ENCODE peak calls at places on chromosomes 4 and X, in eight cellular contexts. I is SK-N-SH, Q is PC-3, J is choroid plexus epithelial cell, V is BJ, N is H9, T is IMR-90, H is astrocyte of the spinal cord. X is an unnamed sample.

GRCh38 chr4:70802923-70803605 is 36.6 kb downstream of the GRSF1 start:
- DNase-seq in V (no peak), H (no peak), J (no peak), T (peak), I (no peak), N (no peak), Q (peak), X (no peak)

GRCh38 chr4:71473541-71474240 is 134.9 kb downstream of the SLC4A4 start:
- DNase-seq in T (no peak), I (no peak), N (no peak), J (no peak), Q (no peak), H (peak), V (no peak), X (no peak)

GRCh38 chrX:155065035-155065734 is 5.8 kb downstream of the CMC4 start:
- DNase-seq in J (peak), H (peak), V (no peak), I (no peak), T (peak), Q (peak), N (no peak), X (peak)

GRCh38 chr4:41718907-41719306 is 29.6 kb downstream of the PHOX2B start:
- DNase-seq in J (peak), Q (peak), T (peak), V (no peak), N (no peak), H (peak), I (no peak), X (peak)

GRCh38 chrX:134949271-134949670 is 41.5 kb upstream of the SMIM10 start:
- DNase-seq in I (no peak), N (no peak), V (no peak), J (peak), H (no peak), T (peak), Q (peak), X (peak)

GRCh38 chr4:159396151-159396550 is 293.3 kb downstream of the RAPGEF2 start:
- DNase-seq in I (no peak), V (no peak), Q (no peak), T (no peak), H (no peak), J (no peak), N (no peak), X (no peak)

GRCh38 chr4:84089652-84090437 is 409.2 kb downstream of the NKX6-1 start:
- DNase-seq in V (no peak), J (no peak), N (no peak), Q (no peak), I (no peak), T (no peak), H (no peak), X (no peak)

GRCh38 chr4:86048426-86048825 is 311.4 kb downstream of the MAPK10 start:
- DNase-seq in V (peak), H (peak), N (no peak), J (no peak), Q (peak), I (no peak), T (peak), X (peak)

GRCh38 chr4:112284662-112285411 is 867 bp downstream of the TIFA start:
- DNase-seq in T (peak), I (peak), J (peak), V (no peak), N (no peak), Q (peak), H (peak), X (no peak)

GRCh38 chr4:126250006-126250405 is 935.3 kb downstream of the FAT4 start:
- DNase-seq in I (no peak), V (no peak), J (no peak), H (no peak), Q (no peak), N (no peak), T (no peak), X (no peak)

GRCh38 chrX:103792916-103793540 is 16.4 kb downstream of the PLP1 start:
- DNase-seq in H (peak), J (peak), I (no peak), N (no peak), T (peak), V (peak), Q (peak), X (peak)

GRCh38 chr4:155478336-155478825 is 101.6 kb upstream of the MAP9 start:
- DNase-seq in J (peak), V (no peak), T (peak), H (no peak), N (no peak), I (no peak), Q (peak), X (no peak)

GRCh38 chrX:72296991-72297390 is 8.7 kb downstream of the CITED1 start:
- DNase-seq in N (no peak), I (no peak), T (no peak), Q (no peak), H (no peak), V (no peak), J (no peak), X (no peak)

GRCh38 chr4:142331132-142331531 is 515.0 kb downstream of the INPP4B start:
- DNase-seq in H (no peak), J (peak), Q (no peak), N (no peak), V (no peak), I (no peak), T (no peak), X (peak)

GRCh38 chrX:153598541-153599191 is at the start of gene CCNQ:
- DNase-seq in I (peak), H (peak), Q (peak), V (no peak), T (peak), J (peak), N (peak), X (peak)

GRCh38 chr4:128512767-128513322 is 225.2 kb upstream of the PGRMC2 start:
- DNase-seq in Q (no peak), I (no peak), N (no peak), V (no peak), J (peak), T (no peak), H (no peak), X (peak)

GRCh38 chrX:51148848-51149247 is 183.8 kb upstream of the NUDT10 start:
- DNase-seq in T (no peak), J (no peak), Q (peak), N (peak), V (no peak), H (no peak), I (no peak), X (no peak)

GRCh38 chrX:1072637-1073377 is 139.6 kb downstream of the CRLF2 start:
- DNase-seq in N (peak), J (no peak), I (no peak), V (no peak), Q (no peak), T (no peak), H (no peak), X (no peak)

GRCh38 chr4:138449938-138450337 is 207.8 kb upstream of the SLC7A11 start:
- DNase-seq in H (no peak), Q (no peak), T (no peak), J (peak), I (peak), N (no peak), V (no peak), X (no peak)

GRCh38 chr4:151668687-151669402 is 92.0 kb downstream of the GATB start:
- DNase-seq in J (no peak), Q (no peak), I (no peak), H (no peak), N (no peak), V (no peak), T (peak), X (peak)

GRCh38 chrX:69068295-69069085 is 96.8 kb downstream of the PJA1 start:
- DNase-seq in N (no peak), Q (no peak), H (no peak), I (peak), J (no peak), V (no peak), T (no peak), X (no peak)

GRCh38 chrX:152886716-152887115 is 11.2 kb upstream of the ZNF185 start:
- DNase-seq in V (no peak), I (no peak), J (no peak), H (no peak), Q (no peak), T (no peak), N (no peak), X (no peak)

GRCh38 chr4:8439914-8440490 is 521 bp downstream of the ACOX3 start:
- DNase-seq in I (no peak), H (no peak), T (no peak), N (no peak), J (peak), Q (no peak), V (no peak), X (no peak)

GRCh38 chr4:1721666-1722550 is 587 bp downstream of the TACC3 start:
- DNase-seq in N (peak), H (no peak), T (no peak), I (peak), Q (no peak), J (no peak), V (no peak), X (no peak)

DNA sequence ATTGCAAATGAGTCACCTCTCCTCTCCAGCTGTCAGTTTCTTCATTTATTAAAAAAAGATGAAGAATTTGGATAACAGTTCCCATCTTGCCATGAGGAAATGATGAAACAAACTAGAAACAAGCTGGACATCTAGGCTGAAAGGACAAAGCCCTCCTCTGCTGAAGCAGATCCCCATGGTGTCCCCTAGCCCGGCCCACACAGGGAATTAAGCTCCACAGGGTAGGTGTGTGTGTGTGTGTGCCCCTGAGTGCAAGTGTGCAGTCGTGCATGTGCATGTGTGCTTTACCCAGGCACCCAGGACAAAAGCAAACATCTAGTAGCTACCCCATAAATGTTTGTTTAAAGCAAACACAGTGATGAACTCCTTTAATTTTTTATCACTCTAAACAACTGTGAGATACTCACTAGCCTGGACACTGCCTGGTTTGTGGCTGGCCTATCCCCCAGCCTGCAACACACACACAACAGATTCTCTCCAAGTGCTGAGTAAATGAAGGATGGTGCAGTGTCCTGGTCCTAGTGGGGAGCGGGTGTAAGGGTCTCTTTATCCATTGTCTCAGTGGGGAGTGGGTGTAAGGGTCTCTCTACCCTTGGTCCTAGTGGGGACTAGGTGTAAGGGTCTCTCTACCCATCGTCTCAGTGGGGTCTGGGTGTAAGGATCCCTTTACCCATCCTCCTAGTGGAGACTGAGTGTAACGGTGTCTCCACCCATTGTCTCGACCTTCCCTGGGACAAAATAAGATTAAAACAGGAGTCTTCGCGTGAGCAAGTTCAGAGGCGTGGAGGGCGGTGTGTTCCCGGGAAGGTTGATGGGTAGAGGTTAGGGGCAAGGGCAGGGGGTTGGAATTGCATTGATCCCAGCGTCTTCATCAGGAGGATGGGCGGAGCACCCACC is 688 bp upstream of the EVC start:
- DNase-seq in N (no peak), V (no peak), I (peak), T (peak), H (peak), Q (peak), J (peak), X (no peak)
- TF ChIP-seq CTCF in N (peak), V (peak), I (peak), T (peak), H (peak), Q (peak), J (peak), X (peak)

DNA sequence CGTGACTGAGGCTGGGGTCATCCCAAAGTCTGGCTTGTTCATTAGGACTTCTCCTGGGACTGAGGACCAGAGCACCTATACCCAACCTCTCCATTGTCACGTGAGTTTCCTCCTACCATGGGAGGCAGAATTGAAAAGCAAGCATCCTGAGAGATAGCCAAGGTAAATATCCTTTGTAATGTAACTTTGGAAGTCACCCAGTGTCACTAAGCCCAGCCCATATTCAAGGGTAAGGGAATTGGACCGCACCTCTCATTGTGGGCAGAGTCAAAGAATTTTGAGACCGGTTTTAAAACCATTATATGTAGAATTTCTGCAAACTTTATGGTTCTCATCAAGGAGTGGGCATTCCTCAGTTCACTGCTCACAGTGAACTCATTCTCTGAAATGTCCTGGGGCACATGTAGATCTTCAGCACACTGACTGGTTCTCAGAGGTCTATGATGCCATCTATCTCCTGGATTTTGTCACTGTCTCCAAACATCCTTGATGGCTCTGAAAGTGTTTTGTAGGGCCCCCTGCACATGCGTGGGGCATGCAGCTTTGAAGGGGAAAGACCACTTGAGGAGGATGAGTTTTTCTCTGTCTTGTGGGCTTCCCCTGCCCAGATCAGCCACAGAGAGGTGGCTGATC is 35.3 kb upstream of the CHRNA9 start:
- DNase-seq in I (no peak), V (no peak), N (no peak), H (no peak), Q (peak), J (no peak), T (no peak), X (peak)
- TF ChIP-seq CTCF in I (no peak), V (no peak), N (no peak), H (no peak), Q (peak), J (no peak), T (no peak), X (no peak)

GRCh38 chrX:16282209-16282608 is 114.9 kb downstream of the MAGEB17 start:
- DNase-seq in V (no peak), H (no peak), I (no peak), N (no peak), J (no peak), Q (peak), T (no peak), X (no peak)
- TF ChIP-seq CTCF in V (no peak), H (no peak), I (no peak), N (no peak), J (no peak), Q (no peak), T (no peak), X (no peak)

GRCh38 chrX:2627272-2627867 is 63.7 kb upstream of the CD99 start:
- DNase-seq in Q (peak), I (peak), N (peak), H (peak), T (peak), V (no peak), J (peak), X (no peak)
- TF ChIP-seq CTCF in Q (peak), I (peak), N (peak), H (peak), T (peak), V (peak), J (peak), X (peak)

GRCh38 chr4:5708171-5708828 is at the start of gene EVC2:
- DNase-seq in H (peak), Q (peak), N (peak), T (peak), V (no peak), I (peak), J (peak), X (no peak)
- TF ChIP-seq CTCF in H (no peak), Q (no peak), N (no peak), T (no peak), V (no peak), I (no peak), J (no peak), X (no peak)